ENCODE peak calls at places on chromosome 22, in four cellular contexts. W is tibial nerve, B is sigmoid colon, G is HCT116. C is an unnamed sample.

GRCh38 chr22:49134076-49134475 is 693.6 kb downstream of the BRD1 start:
- DNase-seq in W (no peak), G (no peak), B (peak), C (no peak)

GRCh38 chr22:25567305-25567704 is 2.8 kb downstream of the GRK3 start:
- DNase-seq in G (no peak), B (no peak), W (no peak), C (no peak)

GRCh38 chr22:26485991-26486390 is 2.3 kb downstream of the SRRD start:
- DNase-seq in B (no peak), W (no peak), G (no peak), C (no peak)

GRCh38 chr22:19811211-19811621 is 43.5 kb downstream of the GNB1L start:
- DNase-seq in W (no peak), G (no peak), B (peak), C (no peak)

GRCh38 chr22:19962909-19963806 is 21.5 kb upstream of the TXNRD2 start:
- DNase-seq in W (no peak), B (no peak), G (peak), C (no peak)

GRCh38 chr22:39545310-39546063 is 12.9 kb upstream of the RPS19BP1 start:
- DNase-seq in G (no peak), W (no peak), B (no peak), C (no peak)

GRCh38 chr22:27846910-27847309 is 45.4 kb upstream of the MN1 start:
- DNase-seq in B (no peak), G (no peak), W (no peak), C (no peak)

GRCh38 chr22:45932066-45932465 is 44.9 kb downstream of the WNT7B start:
- DNase-seq in W (no peak), B (no peak), G (no peak), C (no peak)

GRCh38 chr22:39482768-39483167 is 19.3 kb upstream of the MIEF1 start:
- DNase-seq in W (no peak), G (no peak), B (no peak), C (no peak)

GRCh38 chr22:41799486-41800347 is 762 bp upstream of the CCDC134 start:
- DNase-seq in B (peak), W (peak), G (no peak), C (peak)

GRCh38 chr22:41782316-41782715 is 18.2 kb upstream of the CCDC134 start:
- DNase-seq in B (no peak), W (no peak), G (no peak), C (no peak)

GRCh38 chr22:22605074-22605404 is 39.4 kb upstream of the GGTLC2 start:
- DNase-seq in G (no peak), W (no peak), B (no peak), C (no peak)

GRCh38 chr22:36902143-36902911 is 11.1 kb upstream of the CSF2RB start:
- DNase-seq in G (no peak), W (peak), B (no peak), C (no peak)

GRCh38 chr22:35868938-35869337 is 151.3 kb downstream of the APOL5 start:
- DNase-seq in B (no peak), W (no peak), G (no peak), C (no peak)

GRCh38 chr22:26893034-26893710 is 235.8 kb downstream of the MIAT start:
- DNase-seq in G (no peak), W (no peak), B (no peak), C (no peak)

GRCh38 chr22:31926969-31927368 is 17.4 kb upstream of the YWHAH start:
- DNase-seq in B (no peak), W (no peak), G (no peak), C (no peak)

GRCh38 chr22:39194098-39194497 is 41.6 kb upstream of the CBX7 start:
- DNase-seq in G (no peak), W (no peak), B (no peak), C (no peak)

GRCh38 chr22:44622147-44622427 is 79.9 kb upstream of the PRR5 start:
- DNase-seq in W (no peak), B (no peak), G (no peak), C (no peak)

GRCh38 chr22:19527861-19528417 is 3.7 kb upstream of the CLDN5 start:
- DNase-seq in G (no peak), W (no peak), B (no peak), C (no peak)

GRCh38 chr22:47128216-47129215 is 366.1 kb downstream of the TBC1D22A start:
- DNase-seq in G (no peak), B (no peak), W (no peak), C (no peak)
- H3K4me3 ChIP-seq in G (no peak), B (no peak), W (no peak), C (no peak)

DNA sequence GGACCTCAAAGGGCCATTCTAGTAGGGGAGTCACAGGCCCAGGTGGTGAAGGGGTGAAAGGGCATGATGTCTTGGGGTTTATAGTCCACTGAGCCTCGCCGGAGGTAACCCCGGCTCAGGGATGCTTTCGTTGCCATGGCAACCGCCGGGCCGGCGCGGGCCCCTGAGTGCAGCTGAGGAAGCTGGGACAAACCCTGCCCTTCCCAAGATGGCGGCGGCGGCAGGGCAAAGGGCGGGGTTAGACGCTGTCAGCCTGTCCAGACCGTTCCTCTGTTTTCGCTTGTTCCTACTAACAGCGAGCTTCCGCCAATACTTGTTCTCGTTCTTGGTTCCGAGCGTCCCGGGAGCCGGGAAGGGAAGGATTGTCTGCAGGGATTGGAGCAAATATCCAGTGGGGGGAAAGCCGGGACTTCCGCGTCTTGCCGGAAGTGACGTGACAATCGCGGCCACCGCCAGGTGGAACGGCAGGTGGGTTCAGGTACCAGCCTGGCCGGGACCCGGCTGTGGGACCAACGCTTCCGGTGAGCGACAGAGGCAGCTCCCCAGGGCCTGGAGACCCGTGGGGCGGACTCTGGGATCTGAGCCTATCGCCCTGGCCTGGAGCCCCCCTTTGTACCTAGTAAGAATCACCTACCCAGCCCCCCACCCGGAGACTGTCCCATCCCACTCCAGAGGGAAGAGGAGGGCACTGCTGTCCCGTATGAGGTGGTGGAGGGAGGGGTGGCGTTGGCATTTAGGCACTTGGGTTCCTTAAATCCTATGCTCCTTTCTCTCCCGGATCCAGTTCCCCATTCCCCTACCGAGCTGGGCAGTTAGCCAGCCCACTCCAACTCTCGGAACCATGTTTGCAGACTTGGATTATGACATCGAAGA is at the start of gene PICK1:
- DNase-seq in B (peak), G (peak), W (peak), C (peak)
- TF ChIP-seq POLR2A in B (no peak), G (peak), W (no peak), C (no peak)

GRCh38 chr22:50270302-50271010 is at the start of gene MAPK11:
- DNase-seq in B (no peak), W (peak), G (no peak), C (peak)

GRCh38 chr22:50271011-50271394 is 823 bp upstream of the MAPK11 start:
- DNase-seq in W (no peak), B (no peak), G (no peak), C (no peak)

GRCh38 chr22:50269573-50270301 is 443 bp downstream of the MAPK11 start:
- DNase-seq in G (no peak), W (no peak), B (no peak), C (peak)

GRCh38 chr22:50272103-50272782 is 2.1 kb upstream of the MAPK11 start:
- DNase-seq in G (no peak), W (no peak), B (no peak), C (no peak)

GRCh38 chr22:50271519-50271970 is 1.4 kb upstream of the MAPK11 start:
- DNase-seq in G (no peak), B (no peak), W (no peak), C (peak)
- TF ChIP-seq CTCF in G (no peak), B (no peak), W (no peak), C (no peak)

GRCh38 chr22:38176170-38176741 is 5.4 kb downstream of the PLA2G6 start:
- DNase-seq in W (peak), B (peak), G (no peak), C (peak)
- H3K4me3 ChIP-seq in W (no peak), B (no peak), G (no peak), C (no peak)

DNA sequence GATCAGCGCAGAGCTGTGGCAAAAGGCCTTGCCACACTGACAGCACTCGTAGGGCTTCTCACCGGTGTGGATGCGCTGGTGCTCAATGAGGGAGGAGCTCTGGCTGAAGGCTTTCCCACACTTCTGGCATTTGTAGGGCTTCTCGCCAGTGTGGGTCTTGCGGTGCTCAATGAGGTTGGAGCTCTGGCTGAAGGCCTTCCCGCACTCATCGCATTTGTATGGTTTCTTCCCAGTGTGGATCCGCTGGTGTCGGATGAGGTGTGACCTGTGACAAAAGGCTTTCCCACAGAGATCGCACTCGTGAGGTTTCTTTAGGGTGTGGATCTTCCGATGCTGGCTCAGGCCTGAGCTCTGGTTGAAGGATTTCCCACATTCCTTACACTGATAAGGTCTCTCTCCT is 6.9 kb downstream of the ZNF70 start:
- DNase-seq in G (no peak), B (no peak), W (no peak), C (no peak)
- TF ChIP-seq POLR2A in G (no peak), B (no peak), W (no peak), C (no peak)

C was measured in uterus.